ENCODE peak calls at places on chromosomes 12 and 14, in six cellular contexts. One of them, this sample, is unnamed.

GRCh38 chr14:67999290-67999689 is 179.7 kb downstream of the RAD51B start:
- DNase-seq in NCI-H748 treated with DMSO at 0.1 percent for 48 hours: no peak
- DNase-seq in stimulated activated CD4-positive, alpha-beta T cell treated with anti-CD3 and anti-CD28 coated beads, Interleukin-15, amount 100 ng/mL, for 24 hours: no peak
- DNase-seq in iris pigment epithelial cell: peak; percentile 70
- DNase-seq in GM19239: no peak
- DNase-seq in GM12878: no peak
- DNase-seq in this sample: no peak

GRCh38 chr12:47602949-47603558 is 102.8 kb downstream of the RPAP3 start:
- DNase-seq in NCI-H748 treated with DMSO at 0.1 percent for 48 hours: no peak
- DNase-seq in stimulated activated CD4-positive, alpha-beta T cell treated with anti-CD3 and anti-CD28 coated beads, Interleukin-15, amount 100 ng/mL, for 24 hours: no peak
- DNase-seq in iris pigment epithelial cell: no peak
- DNase-seq in GM19239: no peak
- DNase-seq in GM12878: no peak
- DNase-seq in this sample: no peak

GRCh38 chr14:44942436-44942835 is 19.3 kb downstream of the KLHL28 start:
- DNase-seq in NCI-H748 treated with DMSO at 0.1 percent for 48 hours: no peak
- DNase-seq in stimulated activated CD4-positive, alpha-beta T cell treated with anti-CD3 and anti-CD28 coated beads, Interleukin-15, amount 100 ng/mL, for 24 hours: no peak
- DNase-seq in iris pigment epithelial cell: no peak
- DNase-seq in GM19239: no peak
- DNase-seq in GM12878: no peak
- DNase-seq in this sample: no peak

GRCh38 chr14:90381999-90382451 is 14.8 kb upstream of the CALM1 start:
- DNase-seq in NCI-H748 treated with DMSO at 0.1 percent for 48 hours: peak; percentile 95
- DNase-seq in stimulated activated CD4-positive, alpha-beta T cell treated with anti-CD3 and anti-CD28 coated beads, Interleukin-15, amount 100 ng/mL, for 24 hours: peak; percentile 46
- DNase-seq in iris pigment epithelial cell: no peak
- DNase-seq in GM19239: no peak
- DNase-seq in GM12878: no peak
- DNase-seq in this sample: peak; percentile 73

GRCh38 chr12:53674977-53675700 is 744 bp downstream of the ATP5MC2 start:
- DNase-seq in NCI-H748 treated with DMSO at 0.1 percent for 48 hours: no peak
- DNase-seq in stimulated activated CD4-positive, alpha-beta T cell treated with anti-CD3 and anti-CD28 coated beads, Interleukin-15, amount 100 ng/mL, for 24 hours: peak; percentile 15
- DNase-seq in iris pigment epithelial cell: no peak
- DNase-seq in GM19239: no peak
- DNase-seq in GM12878: no peak
- DNase-seq in this sample: no peak

GRCh38 chr14:69069020-69069421 is 83.9 kb downstream of the DCAF5 start:
- DNase-seq in NCI-H748 treated with DMSO at 0.1 percent for 48 hours: no peak
- DNase-seq in stimulated activated CD4-positive, alpha-beta T cell treated with anti-CD3 and anti-CD28 coated beads, Interleukin-15, amount 100 ng/mL, for 24 hours: no peak
- DNase-seq in iris pigment epithelial cell: peak; percentile 82
- DNase-seq in GM19239: no peak
- DNase-seq in GM12878: no peak
- DNase-seq in this sample: no peak

GRCh38 chr12:120630139-120630895 is 10.1 kb upstream of the CABP1 start:
- DNase-seq in NCI-H748 treated with DMSO at 0.1 percent for 48 hours: no peak
- DNase-seq in stimulated activated CD4-positive, alpha-beta T cell treated with anti-CD3 and anti-CD28 coated beads, Interleukin-15, amount 100 ng/mL, for 24 hours: no peak
- DNase-seq in iris pigment epithelial cell: no peak
- DNase-seq in GM19239: no peak
- DNase-seq in GM12878: no peak
- DNase-seq in this sample: no peak

GRCh38 chr12:130747867-130748740 is 32.0 kb upstream of the RIMBP2 start:
- DNase-seq in NCI-H748 treated with DMSO at 0.1 percent for 48 hours: peak; percentile 78
- DNase-seq in stimulated activated CD4-positive, alpha-beta T cell treated with anti-CD3 and anti-CD28 coated beads, Interleukin-15, amount 100 ng/mL, for 24 hours: peak; percentile 86
- DNase-seq in iris pigment epithelial cell: peak; percentile 69
- DNase-seq in GM19239: peak; percentile 58
- DNase-seq in GM12878: no peak
- DNase-seq in this sample: peak; percentile 76

GRCh38 chr14:90487031-90487430 is 90.2 kb downstream of the CALM1 start:
- DNase-seq in NCI-H748 treated with DMSO at 0.1 percent for 48 hours: peak; percentile 86
- DNase-seq in stimulated activated CD4-positive, alpha-beta T cell treated with anti-CD3 and anti-CD28 coated beads, Interleukin-15, amount 100 ng/mL, for 24 hours: no peak
- DNase-seq in iris pigment epithelial cell: no peak
- DNase-seq in GM19239: no peak
- DNase-seq in GM12878: no peak
- DNase-seq in this sample: no peak

GRCh38 chr14:46646796-46647195 is 4.8 kb downstream of the RPL10L start:
- DNase-seq in NCI-H748 treated with DMSO at 0.1 percent for 48 hours: no peak
- DNase-seq in stimulated activated CD4-positive, alpha-beta T cell treated with anti-CD3 and anti-CD28 coated beads, Interleukin-15, amount 100 ng/mL, for 24 hours: no peak
- DNase-seq in iris pigment epithelial cell: no peak
- DNase-seq in GM19239: no peak
- DNase-seq in GM12878: no peak
- DNase-seq in this sample: no peak

GRCh38 chr12:12628013-12628412 is 16.3 kb downstream of the CREBL2 start:
- DNase-seq in NCI-H748 treated with DMSO at 0.1 percent for 48 hours: no peak
- DNase-seq in stimulated activated CD4-positive, alpha-beta T cell treated with anti-CD3 and anti-CD28 coated beads, Interleukin-15, amount 100 ng/mL, for 24 hours: no peak
- DNase-seq in iris pigment epithelial cell: peak; percentile 69
- DNase-seq in GM19239: no peak
- DNase-seq in GM12878: no peak
- DNase-seq in this sample: no peak

GRCh38 chr12:108305520-108305919 is 33.6 kb downstream of the CMKLR1 start:
- DNase-seq in NCI-H748 treated with DMSO at 0.1 percent for 48 hours: no peak
- DNase-seq in stimulated activated CD4-positive, alpha-beta T cell treated with anti-CD3 and anti-CD28 coated beads, Interleukin-15, amount 100 ng/mL, for 24 hours: peak; percentile 27
- DNase-seq in iris pigment epithelial cell: peak; percentile 71
- DNase-seq in GM19239: no peak
- DNase-seq in GM12878: no peak
- DNase-seq in this sample: peak; percentile 46

GRCh38 chr12:1470051-1470450 is 124.3 kb downstream of the FBXL14 start:
- DNase-seq in NCI-H748 treated with DMSO at 0.1 percent for 48 hours: no peak
- DNase-seq in stimulated activated CD4-positive, alpha-beta T cell treated with anti-CD3 and anti-CD28 coated beads, Interleukin-15, amount 100 ng/mL, for 24 hours: no peak
- DNase-seq in iris pigment epithelial cell: no peak
- DNase-seq in GM19239: no peak
- DNase-seq in GM12878: no peak
- DNase-seq in this sample: no peak

GRCh38 chr12:57096099-57096572 is 7.2 kb downstream of the NAB2 start:
- DNase-seq in NCI-H748 treated with DMSO at 0.1 percent for 48 hours: no peak
- DNase-seq in stimulated activated CD4-positive, alpha-beta T cell treated with anti-CD3 and anti-CD28 coated beads, Interleukin-15, amount 100 ng/mL, for 24 hours: no peak
- DNase-seq in iris pigment epithelial cell: peak; percentile 16
- DNase-seq in GM19239: no peak
- DNase-seq in GM12878: no peak
- DNase-seq in this sample: no peak

GRCh38 chr14:85439696-85440328 is 90.1 kb upstream of the FLRT2 start:
- DNase-seq in NCI-H748 treated with DMSO at 0.1 percent for 48 hours: no peak
- DNase-seq in stimulated activated CD4-positive, alpha-beta T cell treated with anti-CD3 and anti-CD28 coated beads, Interleukin-15, amount 100 ng/mL, for 24 hours: no peak
- DNase-seq in iris pigment epithelial cell: peak; percentile 37
- DNase-seq in GM19239: no peak
- DNase-seq in GM12878: no peak
- DNase-seq in this sample: no peak

GRCh38 chr14:22537436-22538310 is 51.4 kb downstream of the DAD1 start:
- DNase-seq in NCI-H748 treated with DMSO at 0.1 percent for 48 hours: no peak
- DNase-seq in stimulated activated CD4-positive, alpha-beta T cell treated with anti-CD3 and anti-CD28 coated beads, Interleukin-15, amount 100 ng/mL, for 24 hours: no peak
- DNase-seq in iris pigment epithelial cell: no peak
- DNase-seq in GM19239: no peak
- DNase-seq in GM12878: no peak
- DNase-seq in this sample: no peak

GRCh38 chr14:39265741-39266588 is 32.2 kb downstream of the MIA2 start:
- DNase-seq in NCI-H748 treated with DMSO at 0.1 percent for 48 hours: peak; percentile 43
- DNase-seq in stimulated activated CD4-positive, alpha-beta T cell treated with anti-CD3 and anti-CD28 coated beads, Interleukin-15, amount 100 ng/mL, for 24 hours: no peak
- DNase-seq in iris pigment epithelial cell: peak; percentile 38
- DNase-seq in GM19239: no peak
- DNase-seq in GM12878: no peak
- DNase-seq in this sample: no peak

GRCh38 chr12:25130741-25131188 is 64.2 kb downstream of the DNAI7 start:
- DNase-seq in NCI-H748 treated with DMSO at 0.1 percent for 48 hours: no peak
- DNase-seq in stimulated activated CD4-positive, alpha-beta T cell treated with anti-CD3 and anti-CD28 coated beads, Interleukin-15, amount 100 ng/mL, for 24 hours: no peak
- DNase-seq in iris pigment epithelial cell: peak; percentile 51
- DNase-seq in GM19239: no peak
- DNase-seq in GM12878: no peak
- DNase-seq in this sample: no peak

GRCh38 chr14:29627141-29627540 is 300.5 kb downstream of the PRKD1 start:
- DNase-seq in NCI-H748 treated with DMSO at 0.1 percent for 48 hours: no peak
- DNase-seq in stimulated activated CD4-positive, alpha-beta T cell treated with anti-CD3 and anti-CD28 coated beads, Interleukin-15, amount 100 ng/mL, for 24 hours: no peak
- DNase-seq in iris pigment epithelial cell: peak; percentile 40
- DNase-seq in GM19239: no peak
- DNase-seq in GM12878: no peak
- DNase-seq in this sample: no peak

GRCh38 chr12:70692681-70693288 is 55.6 kb upstream of the PTPRB start:
- DNase-seq in NCI-H748 treated with DMSO at 0.1 percent for 48 hours: no peak
- DNase-seq in stimulated activated CD4-positive, alpha-beta T cell treated with anti-CD3 and anti-CD28 coated beads, Interleukin-15, amount 100 ng/mL, for 24 hours: no peak
- DNase-seq in iris pigment epithelial cell: peak; percentile 52
- DNase-seq in GM19239: no peak
- DNase-seq in GM12878: no peak
- DNase-seq in this sample: no peak

GRCh38 chr12:104736307-104736706 is 221.8 kb downstream of the SLC41A2 start:
- DNase-seq in NCI-H748 treated with DMSO at 0.1 percent for 48 hours: no peak
- DNase-seq in stimulated activated CD4-positive, alpha-beta T cell treated with anti-CD3 and anti-CD28 coated beads, Interleukin-15, amount 100 ng/mL, for 24 hours: no peak
- DNase-seq in iris pigment epithelial cell: peak; percentile 54
- DNase-seq in GM19239: no peak
- DNase-seq in GM12878: no peak
- DNase-seq in this sample: no peak

GRCh38 chr14:94048676-94049624 is 22.8 kb downstream of the OTUB2 start:
- DNase-seq in NCI-H748 treated with DMSO at 0.1 percent for 48 hours: peak; percentile 80
- DNase-seq in stimulated activated CD4-positive, alpha-beta T cell treated with anti-CD3 and anti-CD28 coated beads, Interleukin-15, amount 100 ng/mL, for 24 hours: no peak
- DNase-seq in iris pigment epithelial cell: no peak
- DNase-seq in GM19239: no peak
- DNase-seq in GM12878: no peak
- DNase-seq in this sample: no peak